ENCODE peak calls at places on chromosome 18, in six cellular contexts. H is tibial artery, U is AG09309, D is GM13976, Q is fibroblast of lung, Y is fibroblast of pulmonary artery. G is an unnamed sample.

GRCh38 chr18:51668101-51668500 is 470.6 kb upstream of the MEX3C start:
- DNase-seq in H (no peak), U (no peak), D (peak), Q (peak), Y (peak), G (no peak)

GRCh38 chr18:55328301-55328700 is 259.7 kb downstream of the TCF4 start:
- DNase-seq in U (no peak), Q (peak), D (no peak), Y (peak), H (no peak), G (no peak)

GRCh38 chr18:73683618-73684238 is 463.9 kb downstream of the FBXO15 start:
- DNase-seq in U (no peak), H (no peak), Y (no peak), D (no peak), Q (peak), G (no peak)

GRCh38 chr18:598053-598665 is 1.4 kb downstream of the CLUL1 start:
- DNase-seq in Y (no peak), D (no peak), Q (no peak), U (peak), H (no peak), G (no peak)

GRCh38 chr18:32289480-32290075 is 99.7 kb downstream of the MEP1B start:
- DNase-seq in Y (peak), U (peak), Q (peak), D (peak), H (peak), G (peak)

GRCh38 chr18:50675043-50675442 is 115.2 kb downstream of the MAPK4 start:
- DNase-seq in H (no peak), Y (no peak), Q (no peak), D (no peak), U (no peak), G (no peak)

GRCh38 chr18:76750886-76751537 is 71.3 kb upstream of the ZNF236 start:
- DNase-seq in D (no peak), Y (no peak), H (no peak), U (no peak), Q (no peak), G (no peak)

GRCh38 chr18:23053756-23054457 is 81.4 kb upstream of the CABLES1 start:
- DNase-seq in D (no peak), H (no peak), Y (peak), U (peak), Q (peak), G (peak)

GRCh38 chr18:31876707-31877106 is 66.2 kb downstream of the TRAPPC8 start:
- DNase-seq in Q (no peak), Y (peak), H (no peak), U (no peak), D (no peak), G (no peak)

GRCh38 chr18:13216092-13216582 is 2.4 kb upstream of the LDLRAD4 start:
- DNase-seq in Q (peak), Y (peak), H (peak), U (peak), D (peak), G (peak)

GRCh38 chr18:48295586-48296311 is 113.4 kb downstream of the ZBTB7C start:
- DNase-seq in Y (peak), Q (peak), D (no peak), H (no peak), U (no peak), G (no peak)
- TF ChIP-seq CTCF in Y (peak), Q (peak), D (no peak), H (peak), U (peak), G (peak)

GRCh38 chr18:34783485-34783884 is 73.4 kb downstream of the DTNA start:
- DNase-seq in D (no peak), H (no peak), Y (no peak), Q (no peak), U (no peak), G (no peak)
- TF ChIP-seq CTCF in D (no peak), H (no peak), Y (no peak), Q (no peak), U (no peak), G (no peak)

GRCh38 chr18:45916302-45916701 is 50.8 kb downstream of the EPG5 start:
- DNase-seq in D (no peak), H (no peak), U (no peak), Y (no peak), Q (no peak), G (no peak)
- TF ChIP-seq CTCF in D (no peak), H (no peak), U (no peak), Y (no peak), Q (no peak), G (no peak)

GRCh38 chr18:26863122-26863879 is 2.2 kb downstream of the AQP4 start:
- DNase-seq in U (no peak), H (peak), D (no peak), Y (no peak), Q (no peak), G (no peak)
- TF ChIP-seq CTCF in U (no peak), H (no peak), D (no peak), Y (no peak), Q (no peak), G (no peak)

DNA sequence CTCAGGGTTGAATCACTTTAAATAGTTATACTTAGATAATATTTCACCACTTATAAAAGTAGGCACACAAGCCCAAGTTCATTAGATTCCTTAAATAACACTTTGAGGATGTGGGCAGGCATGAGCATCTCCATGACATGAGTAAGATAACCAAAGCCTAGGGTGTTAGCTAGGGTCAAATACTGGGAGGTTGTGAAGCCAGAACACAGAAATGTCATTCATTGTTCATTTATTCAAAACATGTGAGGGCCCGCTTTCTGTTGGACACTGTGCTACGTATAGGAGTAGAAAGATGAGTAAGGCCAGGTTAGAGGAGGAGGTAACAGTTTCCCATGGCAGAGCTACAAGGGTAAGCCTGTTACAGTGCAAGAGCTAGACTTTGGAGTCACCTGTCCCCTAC is 93.5 kb upstream of the NEDD4L start:
- DNase-seq in Y (no peak), U (no peak), Q (no peak), H (no peak), D (no peak), G (no peak)
- TF ChIP-seq CTCF in Y (no peak), U (no peak), Q (no peak), H (no peak), D (no peak), G (no peak)

GRCh38 chr18:37689841-37690240 is 124.2 kb upstream of the CELF4 start:
- DNase-seq in D (no peak), U (no peak), Y (peak), Q (no peak), H (no peak), G (no peak)
- TF ChIP-seq CTCF in D (no peak), U (no peak), Y (no peak), Q (no peak), H (no peak), G (no peak)

GRCh38 chr18:8367217-8367988 is 241.8 kb upstream of the RAB12 start:
- DNase-seq in Q (no peak), H (no peak), U (no peak), D (peak), Y (peak), G (no peak)
- TF ChIP-seq CTCF in Q (peak), H (peak), U (peak), D (peak), Y (peak), G (peak)

GRCh38 chr18:7566244-7566586 is 901 bp upstream of the PTPRM start:
- DNase-seq in U (no peak), Y (no peak), D (no peak), H (no peak), Q (peak), G (no peak)

GRCh38 chr18:7567487-7568425 is 640 bp downstream of the PTPRM start:
- DNase-seq in H (peak), Y (peak), U (no peak), Q (peak), D (peak), G (no peak)

GRCh38 chr18:7566587-7567486 is at the start of gene PTPRM:
- DNase-seq in Q (peak), U (no peak), H (peak), Y (peak), D (peak), G (peak)

GRCh38 chr18:7565677-7566076 is 1.4 kb upstream of the PTPRM start:
- DNase-seq in H (no peak), Y (no peak), D (no peak), U (no peak), Q (no peak), G (no peak)

GRCh38 chr18:7568426-7568825 is 1.3 kb downstream of the PTPRM start:
- DNase-seq in Y (no peak), U (no peak), Q (peak), H (peak), D (no peak), G (no peak)
- TF ChIP-seq CTCF in Y (no peak), U (peak), Q (no peak), H (no peak), D (no peak), G (peak)

GRCh38 chr18:71001597-71001996 is 712.8 kb downstream of the SOCS6 start:
- DNase-seq in Q (no peak), D (no peak), Y (peak), H (no peak), U (no peak), G (no peak)

DNA sequence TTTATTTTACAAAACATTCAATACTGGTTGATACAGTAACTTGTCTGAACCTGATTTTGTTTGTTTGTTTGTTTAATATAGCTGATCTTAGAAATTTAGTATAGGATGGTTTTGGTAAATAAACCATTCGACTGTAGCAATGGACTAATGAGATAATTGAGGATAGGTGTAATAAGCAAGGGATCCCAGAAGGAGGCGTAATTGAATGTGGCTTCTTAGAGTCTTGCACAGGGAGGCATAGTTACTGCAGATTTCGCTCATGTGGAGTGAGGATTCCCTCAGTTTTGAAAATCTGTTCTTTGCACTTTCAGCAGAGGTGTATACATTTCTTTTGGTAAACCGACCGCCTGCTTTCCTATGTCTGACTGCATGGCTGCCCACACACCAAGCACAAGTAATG is 709.6 kb downstream of the SOCS6 start:
- DNase-seq in Q (peak), Y (peak), D (no peak), U (no peak), H (no peak), G (no peak)
- TF ChIP-seq CTCF in Q (no peak), Y (peak), D (no peak), U (no peak), H (no peak), G (no peak)

DNA sequence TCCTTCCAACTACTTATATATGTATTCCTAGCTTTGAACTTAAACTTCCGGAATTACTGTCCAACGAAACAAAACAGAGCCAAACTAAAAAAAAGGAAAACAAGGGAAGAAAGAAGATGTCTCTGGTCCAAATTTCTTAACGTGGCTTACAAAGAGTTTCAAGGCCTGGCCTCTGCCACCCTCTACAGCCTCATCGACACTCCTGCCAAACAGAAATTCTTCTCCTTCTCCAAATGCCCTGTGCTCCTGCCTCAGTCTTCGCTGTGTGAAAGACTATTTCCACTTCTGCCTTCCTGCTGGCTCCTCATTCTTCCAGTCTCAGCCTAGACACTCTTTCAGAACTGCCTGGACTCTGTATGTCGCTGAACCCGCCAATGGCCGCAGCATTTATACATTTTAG is 249.2 kb downstream of the TXNL1 start:
- DNase-seq in U (no peak), Y (no peak), Q (peak), H (no peak), D (no peak), G (no peak)
- TF ChIP-seq CTCF in U (no peak), Y (no peak), Q (peak), H (no peak), D (no peak), G (no peak)

G was measured in AG09319.